ENCODE peak calls at places on chromosome 20, in six cellular contexts. J, O, B, E, D and M are unnamed samples.
A peak's percentile ranks its signal among the peaks of the same experiment; 100 is the strongest.

GRCh38 chr20:41023549-41023948 is 5.1 kb upstream of the TOP1 start:
- DNase-seq in J (no peak), O (no peak), E (no peak), B (no peak), D (no peak), M (no peak)

GRCh38 chr20:59342017-59342957 is 41.9 kb downstream of the EDN3 start:
- DNase-seq in J (no peak), D (no peak), O (no peak), B (no peak), E (no peak), M (no peak)

GRCh38 chr20:49132995-49133451 is 55.1 kb downstream of the STAU1 start:
- DNase-seq in O (no peak), B (peak; percentile 25), E (peak; percentile 28), J (peak; percentile 81), D (peak; percentile 25), M (no peak)

GRCh38 chr20:728022-728944 is 40.0 kb downstream of the SLC52A3 start:
- DNase-seq in J (peak; percentile 27), B (no peak), E (no peak), O (no peak), D (no peak), M (peak; percentile 46)

GRCh38 chr20:34604980-34605788 is 46.7 kb downstream of the MAP1LC3A start:
- DNase-seq in B (peak; percentile 53), D (no peak), E (no peak), J (peak; percentile 75), O (no peak), M (no peak)

GRCh38 chr20:24406761-24407550 is 62.5 kb upstream of the SYNDIG1 start:
- DNase-seq in B (no peak), D (peak; percentile 33), E (no peak), O (peak; percentile 81), J (peak; percentile 2), M (no peak)

GRCh38 chr20:24672181-24672880 is 202.9 kb downstream of the SYNDIG1 start:
- DNase-seq in D (no peak), B (no peak), E (no peak), J (no peak), O (peak; percentile 54), M (no peak)

GRCh38 chr20:2162125-2162822 is 60.6 kb downstream of the STK35 start:
- DNase-seq in D (no peak), E (no peak), B (no peak), O (peak; percentile 41), J (peak; percentile 9), M (no peak)

GRCh38 chr20:17557675-17558006 is 12.2 kb upstream of the DSTN start:
- DNase-seq in D (no peak), J (peak; percentile 87), B (peak; percentile 59), E (no peak), O (no peak), M (no peak)

GRCh38 chr20:3847419-3847940 is 846 bp downstream of the MAVS start:
- DNase-seq in B (no peak), D (no peak), J (peak; percentile 33), O (no peak), E (no peak), M (no peak)

DNA sequence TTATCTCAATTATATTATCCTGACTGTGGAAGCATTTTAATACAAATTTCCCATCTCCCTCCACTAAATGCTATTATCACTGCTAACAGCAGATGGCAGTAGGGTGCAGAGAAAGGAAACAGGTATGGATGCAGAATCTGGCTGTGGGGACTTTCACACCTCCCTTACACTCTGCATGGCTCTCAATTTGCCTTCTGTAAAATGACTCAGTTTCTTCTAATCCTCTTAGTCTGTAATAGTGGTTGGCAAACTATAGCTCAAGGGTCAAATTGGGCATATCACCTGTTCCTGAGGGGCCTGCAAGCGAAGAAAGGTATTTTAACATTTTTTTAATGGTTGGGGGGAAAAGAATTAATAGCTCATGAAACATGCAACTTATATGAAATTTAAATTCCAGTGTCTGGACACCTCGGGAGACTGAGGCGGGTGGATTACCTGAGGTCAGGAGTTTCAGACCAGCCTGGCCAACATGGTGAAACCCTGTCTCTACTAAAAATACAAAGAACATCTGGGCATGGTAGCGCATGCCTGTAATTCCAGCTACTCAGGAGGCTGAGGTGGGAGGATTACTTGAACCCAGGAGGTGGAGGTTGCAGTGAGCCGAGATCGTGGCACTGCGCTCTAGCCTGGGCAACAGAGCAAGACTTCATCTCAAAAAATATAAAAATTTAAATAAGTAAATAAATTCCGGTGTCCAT is 83.5 kb downstream of the ZMYND8 start:
- DNase-seq in O (peak; percentile 60), J (peak; percentile 87), D (peak; percentile 58), E (peak; percentile 46), B (peak; percentile 74), M (peak; percentile 35)
- TF ChIP-seq CTCF in O (peak; percentile 84), J (peak; percentile 88), D (peak; percentile 97), E (peak; percentile 94), B (peak; percentile 94), M (peak; percentile 65)

GRCh38 chr20:21125072-21125848 is 622 bp upstream of the KIZ start:
- DNase-seq in B (peak; percentile 46), J (peak; percentile 55), O (no peak), E (no peak), D (peak; percentile 11), M (no peak)
- TF ChIP-seq CTCF in B (no peak), J (peak; percentile 11), O (no peak), E (no peak), D (no peak), M (no peak)

GRCh38 chr20:62089393-62089792 is 23.7 kb upstream of the TAF4 start:
- DNase-seq in J (no peak), D (no peak), E (no peak), B (no peak), O (no peak), M (no peak)
- TF ChIP-seq CTCF in J (no peak), D (peak; percentile 27), E (no peak), B (no peak), O (no peak), M (no peak)

GRCh38 chr20:61560361-61560853 is 308.3 kb downstream of the CDH4 start:
- DNase-seq in J (peak; percentile 31), O (no peak), D (no peak), B (no peak), E (no peak), M (no peak)
- TF ChIP-seq CTCF in J (peak; percentile 7), O (no peak), D (peak; percentile 12), B (no peak), E (no peak), M (no peak)

DNA sequence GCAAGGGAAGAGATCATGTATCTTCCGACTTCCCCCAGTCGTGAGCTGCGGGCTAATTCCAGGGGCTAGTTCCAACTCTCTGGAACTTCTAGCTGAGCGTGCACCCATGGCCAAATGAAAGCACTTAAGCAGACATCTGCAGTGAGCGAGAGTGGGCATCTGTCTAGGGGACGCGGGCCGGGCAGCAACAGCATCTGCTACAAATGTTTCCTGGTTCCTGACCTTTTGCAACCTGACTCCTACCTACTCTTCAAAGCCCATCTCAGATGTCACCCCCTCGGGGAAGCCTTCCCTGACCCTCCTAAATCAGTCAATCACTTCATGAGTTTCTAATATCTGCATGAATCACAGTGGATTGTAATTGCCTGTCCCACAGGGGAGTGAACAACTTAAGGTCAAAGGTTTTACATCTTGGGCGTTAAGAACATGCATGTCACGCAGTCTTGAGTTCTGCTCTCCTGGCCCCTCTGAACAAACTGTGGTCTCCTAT is 141.9 kb downstream of the CEBPB start:
- DNase-seq in B (no peak), J (no peak), E (no peak), O (no peak), D (no peak), M (no peak)
- TF ChIP-seq CTCF in B (no peak), J (no peak), E (no peak), O (no peak), D (no peak), M (no peak)

DNA sequence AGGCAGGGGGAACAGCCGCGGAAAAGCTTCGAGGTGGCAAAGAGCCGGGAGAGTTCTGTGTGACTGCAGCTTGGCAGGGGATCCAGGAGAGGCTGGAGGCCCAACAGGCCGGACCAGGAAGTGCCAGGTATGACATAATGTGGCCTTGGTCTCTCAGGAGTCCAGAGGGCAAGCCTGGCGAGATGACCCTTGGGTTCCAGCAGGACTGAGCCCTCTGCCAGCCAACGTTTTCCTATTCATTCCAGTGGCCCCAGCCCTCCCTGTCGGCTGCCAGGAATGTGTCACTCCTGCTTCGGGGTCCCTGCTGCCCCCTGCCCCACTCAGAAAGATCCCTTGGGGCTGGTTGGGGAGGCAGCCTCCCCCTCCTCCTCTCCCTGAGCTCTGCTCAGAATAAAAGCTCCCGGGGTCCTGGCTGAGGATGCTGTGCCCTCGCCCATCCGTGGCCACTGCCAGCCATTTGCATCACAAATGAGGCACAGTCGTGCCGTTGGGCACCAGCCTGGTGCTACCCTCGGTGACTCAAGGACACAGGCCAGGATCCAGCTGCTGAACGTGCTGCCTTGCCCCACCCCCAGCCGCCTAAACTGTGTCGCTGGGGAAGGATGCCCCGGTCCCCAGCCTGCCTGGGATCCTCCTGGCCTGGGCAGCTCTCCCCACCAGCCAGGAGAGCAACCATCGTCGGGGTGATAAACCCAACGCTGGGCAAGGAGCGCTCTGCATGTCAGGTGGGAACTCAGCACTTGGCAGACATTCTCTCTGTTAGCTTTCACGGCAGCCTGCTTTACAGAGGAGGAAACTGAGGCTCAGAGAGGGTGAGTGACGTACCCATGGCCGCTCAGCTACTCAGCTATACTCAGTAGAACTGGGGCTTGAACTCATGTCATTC is 37.7 kb downstream of the RBM38 start:
- DNase-seq in E (no peak), O (no peak), D (no peak), B (no peak), J (no peak), M (no peak)
- TF ChIP-seq CTCF in E (no peak), O (no peak), D (no peak), B (no peak), J (no peak), M (no peak)

GRCh38 chr20:20393207-20393606 is 25.3 kb downstream of the INSM1 start:
- DNase-seq in O (no peak), B (no peak), E (no peak), D (no peak), J (peak; percentile 61), M (no peak)
- TF ChIP-seq CTCF in O (no peak), B (no peak), E (no peak), D (no peak), J (no peak), M (no peak)

DNA sequence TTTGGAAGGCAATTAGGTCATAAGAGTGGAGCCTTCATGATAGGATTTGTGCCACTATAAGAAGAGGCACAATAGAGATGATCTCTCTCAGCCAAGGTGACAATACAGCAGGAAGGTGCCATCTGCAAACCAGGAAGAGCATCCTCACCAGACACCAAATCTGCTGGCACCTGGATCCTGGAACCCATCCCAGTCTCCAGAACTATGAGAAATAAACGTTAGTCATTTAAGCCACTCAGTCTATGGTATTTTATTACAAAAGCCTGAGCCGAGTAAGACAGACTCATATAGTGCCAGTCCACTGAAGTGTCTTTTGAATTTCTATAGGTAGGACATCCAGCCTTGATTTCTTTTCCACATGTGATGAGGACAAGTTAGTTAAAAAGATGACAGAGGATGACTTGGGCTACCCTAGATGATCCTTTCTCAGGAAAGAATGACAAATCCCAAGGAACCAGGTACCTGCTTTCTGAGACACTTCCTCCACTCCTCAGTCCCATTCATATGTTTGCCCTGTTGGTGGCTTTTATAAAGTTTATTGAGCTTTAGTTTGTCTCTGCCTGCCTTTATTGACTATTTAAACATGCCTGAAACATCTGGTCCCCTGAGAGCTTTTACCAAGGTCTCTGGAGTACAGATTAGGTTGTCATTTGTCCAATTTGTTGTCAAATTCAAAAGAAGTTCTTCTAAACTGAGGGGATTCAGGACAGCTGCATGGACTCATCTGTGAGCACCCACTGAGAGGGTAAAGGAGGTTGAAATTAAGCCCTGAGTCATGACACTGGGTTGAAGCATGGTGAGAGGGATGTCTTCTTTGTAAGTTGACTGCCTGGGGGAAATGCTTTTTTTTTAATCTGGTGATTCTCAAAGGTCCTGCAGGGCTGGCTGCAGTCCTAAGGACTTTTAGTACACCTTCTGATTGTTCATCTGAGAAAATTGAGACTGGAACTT is 165.0 kb upstream of the PLCB4 start:
- DNase-seq in J (no peak), O (no peak), E (no peak), B (no peak), D (no peak), M (no peak)
- TF ChIP-seq CTCF in J (no peak), O (no peak), E (no peak), B (no peak), D (no peak), M (no peak)